ENCODE peak calls at places on chromosomes 11 and 22, in five cellular contexts. Y, I, O, T and R are unnamed samples.
A peak's percentile ranks its signal among the peaks of the same experiment; 100 is the strongest.

GRCh38 chr11:109914809-109915653 is 178.2 kb upstream of the ZC3H12C start:
- DNase-seq in Y (peak; percentile 75), I (no peak), T (no peak), O (peak; percentile 20), R (no peak)

GRCh38 chr11:2929511-2929879 is 275 bp upstream of the PHLDA2 start:
- DNase-seq in T (no peak), I (no peak), O (peak; percentile 87), Y (peak; percentile 78), R (no peak)

GRCh38 chr11:22471405-22471804 is 133.2 kb downstream of the SLC17A6 start:
- DNase-seq in T (no peak), Y (no peak), I (no peak), O (no peak), R (no peak)

GRCh38 chr11:57751676-57752253 is at the start of gene BTBD18:
- DNase-seq in I (peak; percentile 80), T (no peak), Y (peak; percentile 51), O (peak; percentile 57), R (no peak)

GRCh38 chr11:56885182-56885581 is 103.5 kb upstream of the OR5AK2 start:
- DNase-seq in I (peak; percentile 54), T (no peak), O (no peak), Y (no peak), R (no peak)

GRCh38 chr11:96426356-96427103 is 36.7 kb downstream of the JRKL start:
- DNase-seq in O (peak; percentile 63), Y (peak; percentile 53), T (peak; percentile 2), I (no peak), R (peak; percentile 15)

GRCh38 chr11:12989428-12990242 is 19.5 kb upstream of the RASSF10 start:
- DNase-seq in T (no peak), I (peak; percentile 50), Y (no peak), O (no peak), R (no peak)

GRCh38 chr22:27299181-27300085 is 502.1 kb downstream of the MN1 start:
- DNase-seq in O (no peak), I (peak; percentile 67), Y (no peak), T (no peak), R (no peak)

GRCh38 chr22:23862103-23862502 is 4.4 kb downstream of the SLC2A11 start:
- DNase-seq in Y (peak; percentile 62), O (peak; percentile 54), T (no peak), I (peak; percentile 83), R (peak; percentile 70)

GRCh38 chr22:50268655-50269113 is 1.5 kb downstream of the MAPK11 start:
- DNase-seq in Y (peak; percentile 66), O (no peak), T (no peak), I (no peak), R (peak; percentile 16)

GRCh38 chr11:26418391-26418790 is 86.5 kb downstream of the ANO3 start:
- DNase-seq in O (no peak), Y (no peak), I (no peak), T (no peak), R (no peak)

GRCh38 chr22:21657361-21658118 is 8.3 kb upstream of the PPIL2 start:
- DNase-seq in O (peak; percentile 55), I (peak; percentile 91), T (peak; percentile 27), Y (no peak), R (peak; percentile 44)

GRCh38 chr11:19935507-19935906 is 222.9 kb downstream of the NAV2 start:
- DNase-seq in O (peak; percentile 98), Y (no peak), I (peak; percentile 73), T (no peak), R (no peak)

GRCh38 chr11:67053896-67054850 is 2.5 kb upstream of the RHOD start:
- DNase-seq in Y (peak; percentile 81), T (peak; percentile 7), I (peak; percentile 91), O (peak; percentile 64), R (peak; percentile 61)

GRCh38 chr11:112004389-112004788 is 20.8 kb upstream of the DLAT start:
- DNase-seq in O (peak; percentile 7), Y (no peak), I (peak; percentile 79), T (no peak), R (no peak)

GRCh38 chr11:105713696-105714095 is 103.8 kb downstream of the GRIA4 start:
- DNase-seq in T (no peak), I (no peak), O (no peak), Y (no peak), R (no peak)